ENCODE peak calls at places on chromosomes 3 and 15, in four cellular contexts. B, M, O and V are unnamed samples.

GRCh38 chr3:33929813-33930212 is 131.4 kb downstream of the PDCD6IP start:
- DNase-seq in O (no peak), B (no peak), M (no peak), V (no peak)

GRCh38 chr3:8622873-8623725 is 21.5 kb downstream of the SSUH2 start:
- DNase-seq in O (peak), M (peak), B (peak), V (peak)

GRCh38 chr3:123586966-123587365 is 2.1 kb upstream of the HACD2 start:
- DNase-seq in M (no peak), B (no peak), O (no peak), V (no peak)

GRCh38 chr15:59473226-59473625 is 35.2 kb downstream of the FAM81A start:
- DNase-seq in O (no peak), B (no peak), M (no peak), V (no peak)

GRCh38 chr3:196246612-196247308 is 30.4 kb downstream of the SLC51A start:
- DNase-seq in B (no peak), O (no peak), M (no peak), V (no peak)

GRCh38 chr3:106811376-106811775 is 565.9 kb upstream of the CCDC54 start:
- DNase-seq in M (no peak), O (no peak), B (no peak), V (no peak)

GRCh38 chr15:77771616-77772015 is 138.9 kb upstream of the LINGO1 start:
- DNase-seq in O (no peak), M (no peak), B (no peak), V (no peak)

GRCh38 chr3:141110322-141110721 is 59.2 kb downstream of the SPSB4 start:
- DNase-seq in O (no peak), B (no peak), M (no peak), V (no peak)

GRCh38 chr15:45112592-45113379 is 1.2 kb downstream of the DUOX2 start:
- DNase-seq in B (no peak), M (no peak), O (no peak), V (no peak)

GRCh38 chr3:122497425-122497824 is 17.3 kb downstream of the KPNA1 start:
- DNase-seq in B (no peak), M (no peak), O (no peak), V (no peak)

GRCh38 chr3:58025406-58025805 is 17.2 kb downstream of the FLNB start:
- DNase-seq in O (no peak), M (no peak), B (peak), V (no peak)

GRCh38 chr3:129526121-129526900 is 2.1 kb upstream of the RHO start:
- DNase-seq in M (no peak), B (no peak), O (no peak), V (no peak)

GRCh38 chr3:127417709-127418559 is 130.1 kb upstream of the PRR20G start:
- DNase-seq in B (no peak), M (no peak), O (no peak), V (no peak)

GRCh38 chr15:96410175-96411055 is 79.9 kb downstream of the NR2F2 start:
- DNase-seq in B (no peak), M (no peak), O (no peak), V (no peak)

GRCh38 chr15:46137443-46137842 is 502.6 kb downstream of the SQOR start:
- DNase-seq in O (no peak), M (no peak), B (no peak), V (no peak)

GRCh38 chr3:142897807-142898206 is 8.9 kb upstream of the PCOLCE2 start:
- DNase-seq in M (no peak), O (no peak), B (no peak), V (no peak)

GRCh38 chr3:151880326-151880725 is 6.9 kb downstream of the SUCNR1 start:
- DNase-seq in O (no peak), B (no peak), M (no peak), V (no peak)

GRCh38 chr15:66006986-66007385 is 137.7 kb downstream of the RAB11A start:
- DNase-seq in M (no peak), B (no peak), O (no peak), V (no peak)

GRCh38 chr3:87461036-87461435 is 184.7 kb upstream of the POU1F1 start:
- DNase-seq in M (no peak), B (no peak), O (no peak), V (no peak)

GRCh38 chr3:117600112-117600511 is 890.5 kb downstream of the TUSC7 start:
- DNase-seq in O (no peak), M (no peak), B (no peak), V (no peak)

GRCh38 chr15:62344806-62345539 is 179.9 kb upstream of the C2CD4B start:
- DNase-seq in M (peak), O (no peak), B (no peak), V (peak)

GRCh38 chr3:196236169-196236568 is 19.8 kb downstream of the SLC51A start:
- DNase-seq in O (no peak), B (no peak), M (no peak), V (no peak)

GRCh38 chr15:42808921-42809320 is 72.0 kb upstream of the CDAN1 start:
- DNase-seq in B (no peak), O (no peak), M (no peak), V (no peak)

GRCh38 chr3:138845071-138845685 is 10.4 kb upstream of the PIK3CB start:
- DNase-seq in O (no peak), M (no peak), B (no peak), V (no peak)

GRCh38 chr3:66220066-66220465 is 735 bp upstream of the SLC25A26 start:
- DNase-seq in M (no peak), O (no peak), B (no peak), V (no peak)
- H3K4me3 ChIP-seq in M (peak), O (peak), B (peak), V (peak)

DNA sequence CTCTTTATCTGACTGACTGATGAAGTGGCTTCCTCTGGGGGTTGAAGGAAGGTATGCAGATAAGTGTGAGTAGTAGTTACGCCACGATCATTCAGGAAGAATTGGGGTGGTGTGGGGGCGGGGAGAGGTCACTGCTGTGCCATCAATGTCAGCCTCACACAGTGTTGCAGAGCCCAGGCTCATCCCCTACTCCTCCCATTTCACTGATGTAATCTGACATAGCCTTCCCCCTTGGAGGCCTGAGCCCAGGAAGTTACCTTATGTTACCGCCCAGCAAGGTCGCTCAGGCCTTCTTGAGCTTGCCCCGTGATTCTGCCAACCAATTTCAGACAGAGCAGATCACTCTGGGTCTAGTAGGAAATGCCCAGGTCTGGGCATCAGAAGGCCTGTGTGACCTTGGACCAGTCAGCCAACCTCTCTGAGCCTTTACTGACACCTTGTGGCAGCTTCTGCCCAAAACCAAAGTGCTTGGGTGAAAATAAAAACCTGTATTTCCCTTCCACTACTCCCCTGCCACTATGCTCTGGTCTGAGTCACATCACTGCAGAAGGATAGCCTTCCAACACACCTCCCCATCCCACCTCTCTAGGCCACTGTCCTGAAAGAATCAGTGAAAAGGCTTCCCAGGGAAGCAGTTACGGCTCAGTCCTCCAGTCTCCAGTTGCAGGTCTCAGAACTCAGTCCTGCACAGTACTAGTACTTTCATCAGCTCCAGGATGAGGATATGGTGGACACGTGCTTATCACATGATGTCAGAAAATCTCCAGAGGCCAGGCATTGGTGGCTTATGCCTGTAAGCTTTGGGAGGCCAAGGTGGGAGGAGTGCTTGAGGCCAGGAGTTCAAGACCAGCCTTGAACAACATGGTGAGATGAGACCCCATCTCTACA is 28.1 kb upstream of the INSYN1 start:
- DNase-seq in M (no peak), O (no peak), B (no peak), V (peak)
- TF ChIP-seq CTCF in M (peak), O (no peak), B (no peak), V (peak)

GRCh38 chr3:171776839-171777607 is 33.3 kb downstream of the PLD1 start:
- DNase-seq in B (no peak), M (no peak), O (no peak), V (no peak)
- TF ChIP-seq POLR2A in B (no peak), M (no peak), O (no peak), V (no peak)

GRCh38 chr3:156300929-156301806 is 180.8 kb downstream of the KCNAB1 start:
- DNase-seq in M (no peak), B (no peak), O (no peak), V (no peak)
- H3K4me3 ChIP-seq in M (no peak), B (no peak), O (no peak), V (no peak)

DNA sequence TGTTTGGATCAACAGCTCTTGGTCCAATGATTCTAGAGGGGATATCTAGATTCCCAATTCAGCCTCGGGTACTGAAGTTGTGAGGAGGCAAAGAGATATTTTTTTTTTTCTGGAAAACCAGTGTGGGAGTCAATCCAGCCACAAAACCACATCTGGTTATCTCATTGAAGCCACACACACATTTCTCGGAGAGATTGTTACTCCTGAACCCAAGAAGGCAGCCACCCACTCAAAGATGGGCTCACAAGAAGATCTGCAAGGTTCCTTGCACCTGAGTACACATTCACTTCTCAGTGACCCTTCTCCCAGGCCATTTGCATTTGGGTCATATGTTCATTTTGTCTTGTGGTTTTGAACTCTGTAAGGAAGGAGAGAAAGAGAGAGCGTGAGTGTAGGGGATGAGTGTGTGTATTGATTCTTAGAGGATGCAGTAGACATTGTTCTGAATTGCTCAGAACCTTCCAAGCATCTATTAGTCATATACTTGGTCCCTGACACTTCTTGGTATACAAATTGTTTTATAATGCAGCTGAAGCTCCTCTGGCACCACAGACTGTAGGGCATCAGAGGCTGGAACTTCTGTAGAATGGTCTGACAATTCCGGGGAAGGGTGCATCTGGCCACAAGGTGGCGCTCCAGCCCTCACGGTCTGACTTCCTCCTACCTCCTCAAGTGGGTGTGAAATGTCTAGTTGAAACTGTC is 39.3 kb upstream of the TRA2B start:
- DNase-seq in O (peak), B (peak), M (peak), V (peak)
- TF ChIP-seq CTCF in O (peak), B (no peak), M (peak), V (peak)